ENCODE peak calls at places on chromosomes 1 and 21, in ten cellular contexts. E is heart left ventricle, H is adrenal gland, Y is SJSA1, K is A549, W is mammary epithelial cell, A is A673, P is cardiac muscle cell, Z is aorta, X is neuronal stem cell. V is an unnamed sample.

GRCh38 chr1:94739521-94740061 is 80.6 kb upstream of the SLC44A3 start:
- DNase-seq in E (no peak), H (no peak), Y (peak), K (no peak), W (peak), A (no peak), P (peak), Z (peak), X (no peak), V (no peak)

GRCh38 chr1:60430375-60430774 is 356.8 kb upstream of the C1orf87 start:
- DNase-seq in E (no peak), H (no peak), Y (no peak), K (no peak), W (no peak), A (no peak), P (no peak), Z (no peak), X (no peak), V (no peak)

GRCh38 chr1:207519505-207520399 is 23.8 kb downstream of the CR1 start:
- DNase-seq in E (no peak), H (no peak), Y (no peak), K (no peak), W (no peak), A (peak), P (peak), Z (no peak), X (no peak), V (no peak)

GRCh38 chr1:25866288-25866687 is 7.0 kb upstream of the AUNIP start:
- DNase-seq in E (no peak), H (no peak), Y (no peak), K (no peak), W (no peak), A (no peak), P (no peak), Z (no peak), X (no peak), V (no peak)

GRCh38 chr1:3065396-3065795 is 3.6 kb upstream of the PRDM16 start:
- DNase-seq in E (peak), H (no peak), Y (no peak), K (no peak), W (no peak), A (no peak), P (no peak), Z (peak), X (no peak), V (no peak)

GRCh38 chr1:185996211-185996610 is 262.0 kb downstream of the HMCN1 start:
- DNase-seq in E (no peak), H (peak), Y (peak), K (no peak), W (peak), A (no peak), P (peak), Z (peak), X (no peak), V (peak)

GRCh38 chr1:218266356-218266755 is 18.7 kb upstream of the RRP15 start:
- DNase-seq in E (no peak), H (no peak), Y (no peak), K (no peak), W (no peak), A (peak), P (peak), Z (no peak), X (no peak), V (no peak)

GRCh38 chr1:177033628-177034027 is 130.9 kb downstream of the ASTN1 start:
- DNase-seq in E (no peak), H (no peak), Y (no peak), K (no peak), W (no peak), A (no peak), P (no peak), Z (no peak), X (no peak), V (no peak)

GRCh38 chr1:42209516-42210370 is 45.2 kb upstream of the GUCA2A start:
- DNase-seq in E (no peak), H (no peak), Y (no peak), K (no peak), W (no peak), A (no peak), P (no peak), Z (no peak), X (no peak), V (no peak)

GRCh38 chr1:183414365-183414764 is 3.8 kb downstream of the NMNAT2 start:
- DNase-seq in E (no peak), H (no peak), Y (no peak), K (no peak), W (no peak), A (no peak), P (no peak), Z (no peak), X (no peak), V (no peak)

GRCh38 chr1:210465150-210465549 is 136.4 kb downstream of the HHAT start:
- DNase-seq in E (no peak), H (no peak), Y (no peak), K (no peak), W (no peak), A (no peak), P (no peak), Z (no peak), X (no peak), V (no peak)

GRCh38 chr21:16992448-16992847 is 520.4 kb upstream of the CXADR start:
- DNase-seq in E (no peak), H (no peak), Y (no peak), K (no peak), W (no peak), A (no peak), P (no peak), Z (no peak), X (no peak), V (no peak)

GRCh38 chr1:66354311-66354922 is 179.5 kb upstream of the SGIP1 start:
- DNase-seq in E (no peak), H (no peak), Y (peak), K (no peak), W (no peak), A (peak), P (peak), Z (no peak), X (no peak), V (no peak)

GRCh38 chr1:157085416-157085815 is 14.2 kb downstream of the ETV3L start:
- DNase-seq in E (no peak), H (no peak), Y (no peak), K (no peak), W (no peak), A (no peak), P (peak), Z (no peak), X (no peak), V (peak)

GRCh38 chr21:45511007-45511406 is 31.2 kb downstream of the SLC19A1 start:
- DNase-seq in E (no peak), H (peak), Y (no peak), K (no peak), W (no peak), A (no peak), P (no peak), Z (peak), X (no peak), V (no peak)

GRCh38 chr1:172964864-172965263 is 85.9 kb downstream of the TNFSF18 start:
- DNase-seq in E (no peak), H (no peak), Y (no peak), K (no peak), W (no peak), A (no peak), P (no peak), Z (no peak), X (no peak), V (no peak)

GRCh38 chr1:24594328-24594598 is 38.4 kb downstream of the NCMAP start:
- DNase-seq in E (no peak), H (no peak), Y (no peak), K (no peak), W (peak), A (no peak), P (no peak), Z (no peak), X (no peak), V (no peak)

GRCh38 chr1:61746768-61747167 is 4.5 kb downstream of the PATJ start:
- DNase-seq in E (no peak), H (no peak), Y (no peak), K (peak), W (no peak), A (peak), P (peak), Z (no peak), X (no peak), V (no peak)

GRCh38 chr1:116375884-116376733 is 3.1 kb downstream of the ATP1A1 start:
- DNase-seq in E (peak), H (peak), Y (peak), K (peak), W (peak), A (peak), P (peak), Z (peak), X (no peak), V (peak)

GRCh38 chr1:226635456-226635941 is 86.9 kb downstream of the STUM start:
- DNase-seq in E (peak), H (no peak), Y (no peak), K (no peak), W (peak), A (no peak), P (no peak), Z (peak), X (no peak), V (no peak)

GRCh38 chr1:205301220-205301821 is 20.2 kb downstream of the NUAK2 start:
- DNase-seq in E (no peak), H (peak), Y (peak), K (peak), W (peak), A (peak), P (peak), Z (peak), X (peak), V (no peak)

GRCh38 chr21:27476696-27477095 is 509.8 kb upstream of the ADAMTS5 start:
- DNase-seq in E (no peak), H (no peak), Y (no peak), K (no peak), W (no peak), A (no peak), P (peak), Z (no peak), X (no peak), V (no peak)

GRCh38 chr1:208100906-208101305 is 143.3 kb downstream of the PLXNA2 start:
- DNase-seq in E (no peak), H (no peak), Y (no peak), K (no peak), W (no peak), A (no peak), P (peak), Z (no peak), X (no peak), V (no peak)

GRCh38 chr1:116139592-116140134 is 28.5 kb downstream of the MAB21L3 start:
- DNase-seq in E (no peak), H (no peak), Y (no peak), K (no peak), W (no peak), A (no peak), P (no peak), Z (no peak), X (no peak), V (no peak)

GRCh38 chr1:199040076-199040475 is 401.2 kb downstream of the PTPRC start:
- DNase-seq in E (no peak), H (no peak), Y (no peak), K (no peak), W (no peak), A (no peak), P (no peak), Z (no peak), X (no peak), V (no peak)

GRCh38 chr1:115430717-115431116 is 92.7 kb upstream of the NGF start:
- DNase-seq in E (no peak), H (peak), Y (peak), K (peak), W (peak), A (peak), P (peak), Z (no peak), X (no peak), V (no peak)

GRCh38 chr1:230270185-230270939 is 155.8 kb downstream of the PGBD5 start:
- DNase-seq in E (no peak), H (peak), Y (no peak), K (no peak), W (no peak), A (peak), P (peak), Z (peak), X (no peak), V (no peak)

GRCh38 chr1:10910490-10911273 is 101.8 kb upstream of the TARDBP start:
- DNase-seq in E (no peak), H (no peak), Y (no peak), K (no peak), W (no peak), A (no peak), P (peak), Z (no peak), X (no peak), V (no peak)

GRCh38 chr1:116777831-116778830 is 23.9 kb downstream of the CD2 start:
- DNase-seq in E (no peak), H (no peak), Y (no peak), K (no peak), W (peak), A (no peak), P (peak), Z (no peak), X (no peak), V (no peak)

GRCh38 chr1:229452956-229453801 is 19.3 kb upstream of the ACTA1 start:
- DNase-seq in E (no peak), H (no peak), Y (no peak), K (peak), W (no peak), A (peak), P (peak), Z (no peak), X (no peak), V (no peak)

GRCh38 chr1:117366281-117366981 is 818 bp upstream of the MAN1A2 start:
- DNase-seq in E (peak), H (peak), Y (peak), K (peak), W (peak), A (peak), P (peak), Z (peak), X (peak), V (peak)

GRCh38 chr1:205976708-205977107 is 26.5 kb downstream of the RAB7B start:
- DNase-seq in E (peak), H (peak), Y (no peak), K (peak), W (no peak), A (no peak), P (no peak), Z (no peak), X (no peak), V (peak)

DNA sequence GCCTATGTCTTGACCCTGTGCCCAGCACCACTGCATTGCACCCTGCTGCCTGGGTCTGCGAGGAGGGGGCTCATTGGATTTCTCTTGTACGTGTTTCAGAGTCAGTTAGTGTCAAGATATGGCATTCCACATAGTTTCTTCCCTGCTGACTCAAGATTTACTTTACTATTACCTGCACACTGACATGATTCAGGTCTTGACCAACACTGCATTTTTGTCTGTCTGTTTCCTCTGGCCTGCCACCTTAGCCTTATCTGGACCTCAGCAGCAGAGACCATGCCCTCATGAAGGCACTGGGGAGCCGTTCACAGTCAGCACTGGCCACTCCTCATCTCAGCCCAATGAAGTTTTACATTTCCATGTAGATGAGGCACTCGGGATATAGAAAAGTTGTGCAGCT is 155.4 kb downstream of the DHRS3 start:
- DNase-seq in E (no peak), H (no peak), Y (no peak), K (no peak), W (no peak), A (no peak), P (no peak), Z (peak), X (no peak), V (no peak)
- H3K27ac ChIP-seq in E (peak), H (peak), Y (no peak), K (no peak), W (no peak), A (no peak), P (no peak), Z (peak), X (no peak), V (peak)

DNA sequence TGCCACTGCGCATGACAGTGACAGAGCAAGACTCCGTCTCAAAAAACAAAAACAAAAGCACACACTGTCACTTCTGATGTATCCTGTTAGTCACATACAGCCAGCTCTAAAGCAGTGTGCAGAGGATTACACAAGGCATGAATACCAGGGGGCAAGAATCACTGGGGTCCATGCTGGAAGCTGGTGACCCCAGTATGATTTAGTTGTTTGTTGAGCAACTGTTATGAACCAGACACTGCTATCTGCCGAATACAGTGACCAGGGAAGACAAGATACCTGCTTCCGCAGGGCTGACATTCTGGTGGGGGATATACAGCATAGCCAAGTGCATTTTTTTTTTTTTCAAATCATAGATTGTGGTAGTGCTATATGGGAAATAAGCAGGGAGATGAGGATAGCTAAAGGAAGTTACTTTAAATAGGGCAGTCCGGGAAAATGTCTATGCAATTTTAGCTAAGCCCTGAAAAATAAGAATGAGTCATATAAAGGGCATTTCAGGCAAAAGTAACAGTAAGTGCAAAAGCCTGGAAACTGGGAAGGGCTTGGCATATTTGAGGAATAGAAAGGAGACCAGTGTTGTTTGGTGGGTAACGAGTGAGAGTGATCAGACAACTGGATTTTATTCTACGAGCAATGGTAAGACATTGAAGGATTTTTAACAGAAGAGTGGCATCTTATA is 69.7 kb downstream of the ADSS2 start:
- DNase-seq in E (no peak), H (no peak), Y (no peak), K (no peak), W (no peak), A (no peak), P (peak), Z (peak), X (no peak), V (peak)
- H3K27ac ChIP-seq in E (no peak), H (no peak), Y (peak), K (peak), W (no peak), A (no peak), P (no peak), Z (peak), X (no peak), V (no peak)

GRCh38 chr1:27343639-27344025 is 1.8 kb downstream of the SYTL1 start:
- DNase-seq in E (no peak), H (no peak), Y (no peak), K (no peak), W (no peak), A (no peak), P (no peak), Z (no peak), X (no peak), V (no peak)
- H3K27ac ChIP-seq in E (no peak), H (no peak), Y (no peak), K (no peak), W (peak), A (no peak), P (no peak), Z (no peak), X (no peak), V (no peak)

GRCh38 chr1:153960206-153960605 is 1.8 kb upstream of the CRTC2 start:
- DNase-seq in E (no peak), H (no peak), Y (no peak), K (no peak), W (no peak), A (no peak), P (no peak), Z (no peak), X (no peak), V (no peak)

GRCh38 chr1:153963030-153963849 is at the start of gene SLC39A1:
- DNase-seq in E (peak), H (peak), Y (peak), K (peak), W (peak), A (peak), P (peak), Z (peak), X (peak), V (peak)

GRCh38 chr1:153959454-153959853 is 1.0 kb upstream of the CRTC2 start:
- DNase-seq in E (no peak), H (no peak), Y (no peak), K (no peak), W (no peak), A (no peak), P (no peak), Z (no peak), X (no peak), V (no peak)

GRCh38 chr1:153962088-153963029 is 978 bp downstream of the SLC39A1 start:
- DNase-seq in E (no peak), H (peak), Y (peak), K (peak), W (peak), A (no peak), P (peak), Z (no peak), X (no peak), V (peak)

DNA sequence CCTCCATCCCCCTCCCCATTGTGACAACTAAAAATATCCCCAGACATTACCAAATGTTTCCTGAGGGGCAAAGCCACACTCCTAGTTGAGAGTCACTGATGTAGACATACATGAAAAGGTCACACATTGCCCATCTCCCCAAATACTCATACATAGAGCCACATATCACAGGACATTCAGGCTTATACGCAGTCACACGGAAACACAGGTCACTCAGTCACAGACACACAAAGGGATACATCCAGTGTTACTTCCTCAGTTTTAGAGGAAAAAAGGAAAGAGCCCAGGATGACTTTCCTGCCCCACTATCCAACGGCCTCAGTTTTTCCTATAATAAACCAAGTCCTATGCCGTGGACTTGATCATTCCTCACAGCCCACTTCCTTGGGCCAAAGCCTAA is 1.9 kb downstream of the SLC39A1 start:
- DNase-seq in E (no peak), H (no peak), Y (no peak), K (no peak), W (no peak), A (no peak), P (no peak), Z (no peak), X (no peak), V (no peak)
- H3K27ac ChIP-seq in E (peak), H (peak), Y (no peak), K (no peak), W (peak), A (peak), P (no peak), Z (peak), X (no peak), V (peak)

GRCh38 chr1:85198864-85199263 is 2.0 kb downstream of the SYDE2 start:
- DNase-seq in E (no peak), H (no peak), Y (no peak), K (no peak), W (no peak), A (no peak), P (no peak), Z (no peak), X (no peak), V (no peak)
- H3K27ac ChIP-seq in E (peak), H (no peak), Y (no peak), K (no peak), W (no peak), A (no peak), P (no peak), Z (no peak), X (no peak), V (no peak)

DNA sequence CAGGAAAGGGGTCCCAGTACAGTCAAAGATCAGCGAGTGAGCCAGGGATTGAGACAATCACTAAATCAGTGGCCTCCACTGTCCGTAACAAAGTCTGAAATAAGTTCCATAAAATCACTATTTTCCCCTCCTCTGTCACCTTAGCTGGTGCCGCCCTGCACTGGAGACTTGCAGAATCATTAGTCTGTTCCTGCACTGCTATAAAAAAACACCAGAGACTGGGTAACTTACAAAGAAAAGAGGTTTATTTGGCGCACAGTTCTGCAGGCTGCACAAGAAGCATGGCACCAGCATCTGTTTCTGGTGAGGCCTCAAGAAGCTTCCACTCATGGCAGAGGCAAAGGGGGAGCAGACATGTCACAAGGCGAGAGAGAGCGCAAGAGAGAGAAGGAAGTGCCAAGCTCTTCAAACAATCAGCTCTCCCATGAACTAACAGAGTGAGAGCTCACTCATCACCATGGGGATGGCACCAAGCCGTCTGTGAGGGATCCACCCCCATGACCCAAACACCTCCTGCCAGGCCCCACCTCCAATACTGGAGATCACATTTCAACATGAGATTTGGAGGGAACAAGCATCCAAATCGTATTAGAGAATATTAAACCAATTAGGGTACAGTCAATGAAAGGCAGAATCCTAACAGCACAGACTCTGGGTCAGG is 129.8 kb upstream of the TIAM1 start:
- DNase-seq in E (no peak), H (no peak), Y (no peak), K (no peak), W (no peak), A (no peak), P (peak), Z (no peak), X (no peak), V (no peak)
- H3K27ac ChIP-seq in E (no peak), H (no peak), Y (no peak), K (no peak), W (no peak), A (no peak), P (no peak), Z (no peak), X (no peak), V (no peak)

V was measured in right atrium auricular region.